ENCODE peak calls at places on chromosomes 4 and X, in six cellular contexts. One of them, this sample, is unnamed.
A peak's percentile ranks its signal among the peaks of the same experiment; 100 is the strongest.

GRCh38 chr4:113566015-113566795 is 195.3 kb downstream of the CAMK2D start:
- DNase-seq in A549: no peak
- DNase-seq in transverse colon: no peak
- DNase-seq in lower leg skin: no peak
- DNase-seq in suprapubic skin: no peak
- DNase-seq in body of pancreas: no peak
- DNase-seq in this sample: no peak

GRCh38 chr4:137572163-137572562 is 39.9 kb upstream of the PCDH18 start:
- DNase-seq in lower leg skin: no peak
- DNase-seq in body of pancreas: no peak
- DNase-seq in suprapubic skin: no peak
- DNase-seq in transverse colon: no peak
- DNase-seq in A549: no peak
- DNase-seq in this sample: no peak

GRCh38 chrX:132226169-132226568 is 6.9 kb upstream of the RAP2C start:
- DNase-seq in transverse colon: no peak
- DNase-seq in body of pancreas: no peak
- DNase-seq in lower leg skin: no peak
- DNase-seq in suprapubic skin: no peak
- DNase-seq in A549: no peak
- DNase-seq in this sample: peak; percentile 8

GRCh38 chr4:87120411-87121162 is 99.8 kb downstream of the KLHL8 start:
- DNase-seq in lower leg skin: peak; percentile 78
- DNase-seq in body of pancreas: peak; percentile 45
- DNase-seq in transverse colon: peak; percentile 69
- DNase-seq in suprapubic skin: no peak
- DNase-seq in A549: no peak
- DNase-seq in this sample: no peak

GRCh38 chrX:49193542-49193964 is 6.4 kb downstream of the SYP start:
- DNase-seq in body of pancreas: no peak
- DNase-seq in lower leg skin: no peak
- DNase-seq in transverse colon: no peak
- DNase-seq in A549: no peak
- DNase-seq in suprapubic skin: no peak
- DNase-seq in this sample: no peak

GRCh38 chr4:171817026-171817425 is 3.8 kb downstream of the GALNTL6 start:
- DNase-seq in A549: no peak
- DNase-seq in body of pancreas: no peak
- DNase-seq in suprapubic skin: no peak
- DNase-seq in lower leg skin: no peak
- DNase-seq in transverse colon: no peak
- DNase-seq in this sample: no peak

GRCh38 chr4:81631958-81632439 is 160.3 kb upstream of the RASGEF1B start:
- DNase-seq in body of pancreas: no peak
- DNase-seq in lower leg skin: peak; percentile 33
- DNase-seq in transverse colon: no peak
- DNase-seq in suprapubic skin: no peak
- DNase-seq in A549: no peak
- DNase-seq in this sample: no peak

GRCh38 chr4:157221426-157221894 is 932 bp downstream of the GRIA2 start:
- DNase-seq in lower leg skin: no peak
- DNase-seq in suprapubic skin: no peak
- DNase-seq in transverse colon: no peak
- DNase-seq in A549: no peak
- DNase-seq in body of pancreas: no peak
- DNase-seq in this sample: no peak

GRCh38 chr4:56622176-56622575 is 58.9 kb downstream of the HOPX start:
- DNase-seq in A549: no peak
- DNase-seq in body of pancreas: no peak
- DNase-seq in transverse colon: no peak
- DNase-seq in suprapubic skin: no peak
- DNase-seq in lower leg skin: no peak
- DNase-seq in this sample: no peak

GRCh38 chr4:3501825-3502425 is 30.3 kb downstream of the LRPAP1 start:
- DNase-seq in A549: no peak
- DNase-seq in transverse colon: no peak
- DNase-seq in suprapubic skin: no peak
- DNase-seq in body of pancreas: no peak
- DNase-seq in lower leg skin: no peak
- DNase-seq in this sample: no peak

GRCh38 chr4:165199286-165199685 is 8.1 kb upstream of the KLHL2 start:
- DNase-seq in suprapubic skin: no peak
- DNase-seq in transverse colon: no peak
- DNase-seq in A549: no peak
- DNase-seq in body of pancreas: no peak
- DNase-seq in lower leg skin: no peak
- DNase-seq in this sample: no peak

GRCh38 chr4:145842224-145842887 is 96.3 kb downstream of the ZNF827 start:
- DNase-seq in lower leg skin: no peak
- DNase-seq in suprapubic skin: no peak
- DNase-seq in body of pancreas: no peak
- DNase-seq in transverse colon: no peak
- DNase-seq in A549: no peak
- DNase-seq in this sample: no peak

GRCh38 chr4:169012049-169012448 is 2.0 kb upstream of the CBR4 start:
- DNase-seq in A549: no peak
- DNase-seq in body of pancreas: no peak
- DNase-seq in lower leg skin: no peak
- DNase-seq in suprapubic skin: no peak
- DNase-seq in transverse colon: no peak
- DNase-seq in this sample: peak; percentile 9

GRCh38 chr4:140858897-140859296 is 102.7 kb upstream of the TBC1D9 start:
- DNase-seq in suprapubic skin: no peak
- DNase-seq in A549: no peak
- DNase-seq in lower leg skin: no peak
- DNase-seq in transverse colon: no peak
- DNase-seq in body of pancreas: no peak
- DNase-seq in this sample: no peak

GRCh38 chrX:120365320-120365719 is 3.4 kb downstream of the ATP1B4 start:
- DNase-seq in lower leg skin: no peak
- DNase-seq in body of pancreas: peak; percentile 52
- DNase-seq in transverse colon: peak; percentile 38
- DNase-seq in suprapubic skin: no peak
- DNase-seq in A549: no peak
- DNase-seq in this sample: peak; percentile 13

GRCh38 chr4:115675721-115676120 is 562.3 kb upstream of the NDST4 start:
- DNase-seq in lower leg skin: no peak
- DNase-seq in A549: no peak
- DNase-seq in body of pancreas: no peak
- DNase-seq in suprapubic skin: no peak
- DNase-seq in transverse colon: no peak
- DNase-seq in this sample: no peak

GRCh38 chrX:54979432-54979831 is 14.6 kb downstream of the PFKFB1 start:
- DNase-seq in transverse colon: no peak
- DNase-seq in lower leg skin: no peak
- DNase-seq in body of pancreas: no peak
- DNase-seq in A549: no peak
- DNase-seq in suprapubic skin: no peak
- DNase-seq in this sample: no peak

GRCh38 chrX:54980334-54980733 is 13.7 kb downstream of the PFKFB1 start:
- DNase-seq in suprapubic skin: no peak
- DNase-seq in A549: no peak
- DNase-seq in transverse colon: no peak
- DNase-seq in body of pancreas: no peak
- DNase-seq in lower leg skin: no peak
- DNase-seq in this sample: no peak

GRCh38 chrX:54977387-54977786 is 16.6 kb downstream of the PFKFB1 start:
- DNase-seq in lower leg skin: no peak
- DNase-seq in body of pancreas: no peak
- DNase-seq in suprapubic skin: no peak
- DNase-seq in A549: no peak
- DNase-seq in transverse colon: no peak
- DNase-seq in this sample: no peak

GRCh38 chrX:54978448-54978847 is 15.5 kb downstream of the PFKFB1 start:
- DNase-seq in transverse colon: no peak
- DNase-seq in A549: no peak
- DNase-seq in lower leg skin: no peak
- DNase-seq in suprapubic skin: no peak
- DNase-seq in body of pancreas: no peak
- DNase-seq in this sample: no peak
- TF ChIP-seq POLR2A in transverse colon: no peak
- TF ChIP-seq POLR2A in A549: no peak
- TF ChIP-seq POLR2A in lower leg skin: no peak
- TF ChIP-seq POLR2A in suprapubic skin: no peak
- TF ChIP-seq POLR2A in body of pancreas: no peak
- TF ChIP-seq POLR2A in this sample: no peak

DNA sequence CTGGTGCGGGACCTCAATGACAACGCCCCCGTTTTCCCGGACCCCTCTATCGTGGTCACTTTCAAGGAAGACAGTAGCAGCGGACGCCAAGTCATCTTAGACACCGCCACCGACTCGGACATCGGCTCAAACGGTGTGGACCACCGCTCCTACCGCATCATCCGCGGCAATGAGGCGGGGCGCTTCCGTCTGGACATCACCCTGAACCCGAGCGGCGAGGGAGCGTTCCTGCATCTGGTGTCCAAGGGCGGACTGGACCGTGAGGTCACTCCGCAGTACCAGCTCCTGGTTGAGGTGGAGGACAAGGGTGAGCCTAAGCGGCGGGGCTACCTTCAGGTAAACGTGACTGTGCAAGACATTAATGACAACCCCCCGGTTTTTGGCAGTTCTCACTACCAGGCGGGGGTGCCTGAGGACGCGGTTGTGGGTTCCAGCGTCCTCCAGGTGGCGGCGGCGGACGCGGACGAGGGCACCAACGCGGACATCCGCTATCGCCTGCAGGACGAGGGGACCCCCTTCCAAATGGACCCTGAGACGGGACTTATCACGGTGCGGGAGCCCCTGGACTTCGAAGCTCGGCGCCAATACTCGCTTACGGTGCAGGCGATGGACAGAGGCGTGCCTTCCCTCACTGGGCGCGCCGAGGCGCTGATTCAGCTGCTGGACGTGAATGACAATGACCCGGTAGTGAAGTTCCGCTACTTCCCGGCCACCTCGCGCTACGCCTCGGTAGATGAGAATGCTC is 2.2 kb downstream of the FAT4 start:
- DNase-seq in transverse colon: peak; percentile 14
- DNase-seq in A549: peak; percentile 21
- DNase-seq in lower leg skin: no peak
- DNase-seq in suprapubic skin: peak; percentile 67
- DNase-seq in body of pancreas: no peak
- DNase-seq in this sample: peak; percentile 4
- TF ChIP-seq POLR2A in transverse colon: no peak
- TF ChIP-seq POLR2A in A549: no peak
- TF ChIP-seq POLR2A in lower leg skin: no peak
- TF ChIP-seq POLR2A in suprapubic skin: no peak
- TF ChIP-seq POLR2A in body of pancreas: peak; percentile 7
- TF ChIP-seq POLR2A in this sample: no peak

GRCh38 chrX:47572773-47573333 is 9.4 kb upstream of the TIMP1 start:
- DNase-seq in A549: no peak
- DNase-seq in body of pancreas: no peak
- DNase-seq in transverse colon: no peak
- DNase-seq in suprapubic skin: no peak
- DNase-seq in lower leg skin: no peak
- DNase-seq in this sample: no peak
- TF ChIP-seq POLR2A in A549: no peak
- TF ChIP-seq POLR2A in body of pancreas: no peak
- TF ChIP-seq POLR2A in transverse colon: no peak
- TF ChIP-seq POLR2A in suprapubic skin: no peak
- TF ChIP-seq POLR2A in lower leg skin: no peak
- TF ChIP-seq POLR2A in this sample: peak; percentile 21

DNA sequence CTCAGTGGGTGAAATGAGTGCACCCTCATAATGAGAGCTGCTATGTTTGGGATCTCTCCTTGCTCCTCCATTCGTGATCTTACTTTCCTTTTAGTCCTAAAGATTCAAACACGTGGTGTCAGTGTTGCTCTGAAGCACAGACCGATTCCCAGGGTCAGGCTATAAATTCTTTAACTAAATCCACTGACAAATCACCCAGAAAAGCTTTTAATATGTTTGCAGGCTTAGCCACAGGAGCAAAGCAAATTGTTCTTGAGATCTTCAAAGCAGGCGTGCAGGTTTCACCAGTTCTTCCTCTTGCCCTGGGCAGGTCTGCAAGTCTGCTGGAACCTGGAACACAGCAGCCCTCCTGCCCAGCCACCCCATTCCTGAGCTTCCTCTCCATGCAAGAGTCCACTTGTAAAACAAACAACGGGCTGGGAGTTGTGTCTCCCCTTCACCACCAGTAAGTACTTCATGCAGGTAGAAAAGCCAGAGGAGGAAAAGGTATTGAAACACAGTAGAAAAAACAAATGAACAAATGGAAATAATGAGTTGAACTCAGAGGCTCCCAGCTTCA is 70.1 kb upstream of the ENPP6 start:
- DNase-seq in A549: no peak
- DNase-seq in lower leg skin: no peak
- DNase-seq in body of pancreas: peak; percentile 31
- DNase-seq in transverse colon: peak; percentile 40
- DNase-seq in suprapubic skin: no peak
- DNase-seq in this sample: no peak
- TF ChIP-seq POLR2A in A549: no peak
- TF ChIP-seq POLR2A in lower leg skin: no peak
- TF ChIP-seq POLR2A in body of pancreas: no peak
- TF ChIP-seq POLR2A in transverse colon: no peak
- TF ChIP-seq POLR2A in suprapubic skin: no peak
- TF ChIP-seq POLR2A in this sample: no peak

DNA sequence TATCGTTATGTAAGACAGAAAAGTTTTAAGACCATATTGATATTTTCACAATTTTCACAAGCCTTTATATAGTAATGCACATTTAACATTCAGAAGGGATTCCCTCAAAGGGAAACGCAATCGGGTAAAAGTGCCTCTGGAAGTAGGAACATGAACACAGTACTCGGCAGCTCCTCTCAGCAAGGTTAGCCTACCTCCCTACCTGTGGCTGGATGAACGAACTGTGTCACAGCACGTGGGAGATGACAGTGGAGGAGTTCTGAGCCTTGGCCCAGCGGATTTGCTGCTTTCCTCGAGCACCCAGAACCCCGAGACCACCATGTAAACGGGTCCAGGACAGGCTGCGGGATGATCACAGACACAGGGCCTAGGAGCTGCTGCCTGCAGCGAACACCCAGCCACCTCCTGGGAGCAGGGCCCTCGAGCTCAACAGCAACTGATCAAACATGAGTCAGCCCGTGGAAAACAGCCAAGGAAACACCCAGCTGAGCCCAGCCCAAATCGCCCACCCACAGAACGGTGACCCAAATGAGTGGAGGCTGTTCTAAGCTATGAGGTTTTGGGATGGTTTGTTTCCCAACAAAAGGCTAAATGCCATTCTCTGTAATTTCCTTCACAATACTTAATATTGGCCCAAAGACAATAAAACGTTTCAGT is 30.4 kb downstream of the FAT1 start:
- DNase-seq in suprapubic skin: peak; percentile 86
- DNase-seq in body of pancreas: peak; percentile 66
- DNase-seq in transverse colon: peak; percentile 69
- DNase-seq in A549: peak; percentile 72
- DNase-seq in lower leg skin: peak; percentile 77
- DNase-seq in this sample: peak; percentile 57
- TF ChIP-seq POLR2A in suprapubic skin: no peak
- TF ChIP-seq POLR2A in body of pancreas: no peak
- TF ChIP-seq POLR2A in transverse colon: no peak
- TF ChIP-seq POLR2A in A549: no peak
- TF ChIP-seq POLR2A in lower leg skin: no peak
- TF ChIP-seq POLR2A in this sample: no peak

This sample was measured in erythroblast.